ENCODE peak calls at places on chromosomes 6 and 20, in seven cellular contexts. O, T, L, W, I, B and D are unnamed samples.
A peak's percentile ranks its signal among the peaks of the same experiment; 100 is the strongest.

GRCh38 chr6:48111143-48111506 is at the start of gene PTCHD4:
- DNase-seq in O (peak; percentile 6), W (no peak), B (peak; percentile 41), L (no peak), I (no peak), T (peak; percentile 31), D (no peak)

GRCh38 chr6:161279677-161280365 is 6.0 kb upstream of the AGPAT4 start:
- DNase-seq in B (no peak), L (no peak), T (no peak), W (no peak), O (no peak), I (no peak), D (no peak)

GRCh38 chr6:112576421-112576820 is 229.3 kb downstream of the RFPL4B start:
- DNase-seq in O (no peak), W (no peak), T (no peak), B (no peak), I (no peak), L (no peak), D (no peak)

GRCh38 chr6:49462599-49462926 is 490 bp downstream of the MMUT start:
- DNase-seq in B (no peak), O (no peak), L (no peak), W (no peak), I (no peak), T (peak; percentile 3), D (no peak)

GRCh38 chr6:24113891-24114290 is 12.1 kb upstream of the NRSN1 start:
- DNase-seq in T (no peak), I (no peak), B (no peak), O (no peak), W (no peak), L (no peak), D (no peak)

GRCh38 chr20:39886650-39887190 is 802.3 kb downstream of the MAFB start:
- DNase-seq in B (no peak), I (no peak), T (no peak), L (peak; percentile 52), O (no peak), W (no peak), D (no peak)

GRCh38 chr6:108115598-108116058 is 41.1 kb upstream of the OSTM1 start:
- DNase-seq in L (no peak), O (no peak), B (no peak), W (no peak), I (peak; percentile 31), T (peak; percentile 60), D (peak; percentile 71)

GRCh38 chr6:126198581-126198980 is 141.3 kb upstream of the CENPW start:
- DNase-seq in W (no peak), B (no peak), T (no peak), I (no peak), O (no peak), L (no peak), D (no peak)

GRCh38 chr6:42727084-42727601 is 4.7 kb upstream of the PRPH2 start:
- DNase-seq in T (no peak), O (no peak), W (no peak), L (peak; percentile 39), B (no peak), I (peak; percentile 12), D (peak; percentile 30)

GRCh38 chr20:59006864-59007757 is at the start of gene CTSZ:
- DNase-seq in B (no peak), O (no peak), I (peak; percentile 61), L (no peak), W (no peak), T (peak; percentile 96), D (peak; percentile 61)

GRCh38 chr6:34970487-34970886 is 81.4 kb downstream of the ANKS1A start:
- DNase-seq in O (no peak), I (no peak), L (no peak), B (no peak), W (no peak), T (no peak), D (no peak)

GRCh38 chr6:149440735-149441662 is 40.9 kb downstream of the SUMO4 start:
- DNase-seq in W (no peak), L (no peak), T (no peak), B (no peak), I (no peak), O (peak; percentile 15), D (no peak)